ENCODE peak calls at places on chromosomes 13 and 19, in nine cellular contexts. One of them, this sample, is unnamed.

GRCh38 chr19:29396925-29397324 is 128.9 kb upstream of the VSTM2B start:
- ATAC-seq in upper lobe of left lung: no peak
- ATAC-seq in lower lobe of right lung: no peak
- ATAC-seq in heart left ventricle: no peak
- ATAC-seq in left ventricle myocardium superior: no peak
- ATAC-seq in RWPE2: no peak
- ATAC-seq in stimulated activated memory B cell treated with anti-CD40 and anti-IgM and Interleukin-4, amounts not matched to agents 10 μg/mL and 1 μg/mL and 100 μg/mL, for 72 hours: no peak
- ATAC-seq in CD4-positive, alpha-beta T cell: no peak
- ATAC-seq in naive B cell: no peak
- ATAC-seq in this sample: no peak

GRCh38 chr19:29302002-29302928 is 89.3 kb upstream of the UQCRFS1 start:
- ATAC-seq in upper lobe of left lung: no peak
- ATAC-seq in lower lobe of right lung: no peak
- ATAC-seq in heart left ventricle: no peak
- ATAC-seq in left ventricle myocardium superior: no peak
- ATAC-seq in RWPE2: no peak
- ATAC-seq in stimulated activated memory B cell treated with anti-CD40 and anti-IgM and Interleukin-4, amounts not matched to agents 10 μg/mL and 1 μg/mL and 100 μg/mL, for 72 hours: no peak
- ATAC-seq in CD4-positive, alpha-beta T cell: no peak
- ATAC-seq in naive B cell: no peak
- ATAC-seq in this sample: peak

GRCh38 chr19:38265213-38265861 is 964 bp downstream of the SPINT2 start:
- ATAC-seq in upper lobe of left lung: peak
- ATAC-seq in lower lobe of right lung: peak
- ATAC-seq in heart left ventricle: peak
- ATAC-seq in left ventricle myocardium superior: peak
- ATAC-seq in RWPE2: peak
- ATAC-seq in stimulated activated memory B cell treated with anti-CD40 and anti-IgM and Interleukin-4, amounts not matched to agents 10 μg/mL and 1 μg/mL and 100 μg/mL, for 72 hours: no peak
- ATAC-seq in CD4-positive, alpha-beta T cell: no peak
- ATAC-seq in naive B cell: peak
- ATAC-seq in this sample: no peak

GRCh38 chr13:94558721-94559120 is 37.2 kb downstream of the TGDS start:
- ATAC-seq in upper lobe of left lung: no peak
- ATAC-seq in lower lobe of right lung: no peak
- ATAC-seq in heart left ventricle: no peak
- ATAC-seq in left ventricle myocardium superior: no peak
- ATAC-seq in RWPE2: no peak
- ATAC-seq in stimulated activated memory B cell treated with anti-CD40 and anti-IgM and Interleukin-4, amounts not matched to agents 10 μg/mL and 1 μg/mL and 100 μg/mL, for 72 hours: no peak
- ATAC-seq in CD4-positive, alpha-beta T cell: peak
- ATAC-seq in naive B cell: no peak
- ATAC-seq in this sample: peak

GRCh38 chr13:27293873-27294515 is 23.4 kb downstream of the RASL11A start:
- ATAC-seq in upper lobe of left lung: no peak
- ATAC-seq in lower lobe of right lung: no peak
- ATAC-seq in heart left ventricle: no peak
- ATAC-seq in left ventricle myocardium superior: no peak
- ATAC-seq in RWPE2: no peak
- ATAC-seq in stimulated activated memory B cell treated with anti-CD40 and anti-IgM and Interleukin-4, amounts not matched to agents 10 μg/mL and 1 μg/mL and 100 μg/mL, for 72 hours: peak
- ATAC-seq in CD4-positive, alpha-beta T cell: peak
- ATAC-seq in naive B cell: peak
- ATAC-seq in this sample: peak

GRCh38 chr19:3670258-3670795 is 29.9 kb downstream of the PIP5K1C start:
- ATAC-seq in upper lobe of left lung: no peak
- ATAC-seq in lower lobe of right lung: peak
- ATAC-seq in heart left ventricle: peak
- ATAC-seq in left ventricle myocardium superior: peak
- ATAC-seq in RWPE2: no peak
- ATAC-seq in stimulated activated memory B cell treated with anti-CD40 and anti-IgM and Interleukin-4, amounts not matched to agents 10 μg/mL and 1 μg/mL and 100 μg/mL, for 72 hours: no peak
- ATAC-seq in CD4-positive, alpha-beta T cell: no peak
- ATAC-seq in naive B cell: no peak
- ATAC-seq in this sample: no peak

GRCh38 chr19:3097442-3097871 is 3.3 kb downstream of the GNA11 start:
- ATAC-seq in upper lobe of left lung: no peak
- ATAC-seq in lower lobe of right lung: no peak
- ATAC-seq in heart left ventricle: no peak
- ATAC-seq in left ventricle myocardium superior: no peak
- ATAC-seq in RWPE2: no peak
- ATAC-seq in stimulated activated memory B cell treated with anti-CD40 and anti-IgM and Interleukin-4, amounts not matched to agents 10 μg/mL and 1 μg/mL and 100 μg/mL, for 72 hours: no peak
- ATAC-seq in CD4-positive, alpha-beta T cell: no peak
- ATAC-seq in naive B cell: no peak
- ATAC-seq in this sample: no peak

GRCh38 chr13:80214521-80214941 is 126.4 kb downstream of the SPRY2 start:
- ATAC-seq in upper lobe of left lung: no peak
- ATAC-seq in lower lobe of right lung: peak
- ATAC-seq in heart left ventricle: no peak
- ATAC-seq in left ventricle myocardium superior: no peak
- ATAC-seq in RWPE2: no peak
- ATAC-seq in stimulated activated memory B cell treated with anti-CD40 and anti-IgM and Interleukin-4, amounts not matched to agents 10 μg/mL and 1 μg/mL and 100 μg/mL, for 72 hours: no peak
- ATAC-seq in CD4-positive, alpha-beta T cell: no peak
- ATAC-seq in naive B cell: no peak
- ATAC-seq in this sample: no peak

GRCh38 chr13:46341112-46341711 is 45.8 kb downstream of the RUBCNL start:
- ATAC-seq in upper lobe of left lung: no peak
- ATAC-seq in lower lobe of right lung: peak
- ATAC-seq in heart left ventricle: peak
- ATAC-seq in left ventricle myocardium superior: peak
- ATAC-seq in RWPE2: peak
- ATAC-seq in stimulated activated memory B cell treated with anti-CD40 and anti-IgM and Interleukin-4, amounts not matched to agents 10 μg/mL and 1 μg/mL and 100 μg/mL, for 72 hours: peak
- ATAC-seq in CD4-positive, alpha-beta T cell: peak
- ATAC-seq in naive B cell: peak
- ATAC-seq in this sample: peak

GRCh38 chr13:66675620-66676019 is 554.5 kb downstream of the PCDH9 start:
- ATAC-seq in upper lobe of left lung: no peak
- ATAC-seq in lower lobe of right lung: no peak
- ATAC-seq in heart left ventricle: no peak
- ATAC-seq in left ventricle myocardium superior: no peak
- ATAC-seq in RWPE2: no peak
- ATAC-seq in stimulated activated memory B cell treated with anti-CD40 and anti-IgM and Interleukin-4, amounts not matched to agents 10 μg/mL and 1 μg/mL and 100 μg/mL, for 72 hours: no peak
- ATAC-seq in CD4-positive, alpha-beta T cell: no peak
- ATAC-seq in naive B cell: no peak
- ATAC-seq in this sample: no peak

GRCh38 chr13:42875448-42876269 is 94.3 kb downstream of the FAM216B start:
- ATAC-seq in upper lobe of left lung: no peak
- ATAC-seq in lower lobe of right lung: no peak
- ATAC-seq in heart left ventricle: no peak
- ATAC-seq in left ventricle myocardium superior: no peak
- ATAC-seq in RWPE2: no peak
- ATAC-seq in stimulated activated memory B cell treated with anti-CD40 and anti-IgM and Interleukin-4, amounts not matched to agents 10 μg/mL and 1 μg/mL and 100 μg/mL, for 72 hours: peak
- ATAC-seq in CD4-positive, alpha-beta T cell: no peak
- ATAC-seq in naive B cell: peak
- ATAC-seq in this sample: peak

GRCh38 chr19:50793558-50794065 is 3.4 kb downstream of the ACP4 start:
- ATAC-seq in upper lobe of left lung: no peak
- ATAC-seq in lower lobe of right lung: no peak
- ATAC-seq in heart left ventricle: no peak
- ATAC-seq in left ventricle myocardium superior: no peak
- ATAC-seq in RWPE2: peak
- ATAC-seq in stimulated activated memory B cell treated with anti-CD40 and anti-IgM and Interleukin-4, amounts not matched to agents 10 μg/mL and 1 μg/mL and 100 μg/mL, for 72 hours: peak
- ATAC-seq in CD4-positive, alpha-beta T cell: no peak
- ATAC-seq in naive B cell: no peak
- ATAC-seq in this sample: no peak

GRCh38 chr19:50365434-50366306 is at the start of gene NAPSA:
- ATAC-seq in upper lobe of left lung: peak
- ATAC-seq in lower lobe of right lung: peak
- ATAC-seq in heart left ventricle: no peak
- ATAC-seq in left ventricle myocardium superior: no peak
- ATAC-seq in RWPE2: no peak
- ATAC-seq in stimulated activated memory B cell treated with anti-CD40 and anti-IgM and Interleukin-4, amounts not matched to agents 10 μg/mL and 1 μg/mL and 100 μg/mL, for 72 hours: no peak
- ATAC-seq in CD4-positive, alpha-beta T cell: no peak
- ATAC-seq in naive B cell: no peak
- ATAC-seq in this sample: no peak

GRCh38 chr13:23321534-23322241 is 111.8 kb downstream of the SACS start:
- ATAC-seq in upper lobe of left lung: peak
- ATAC-seq in lower lobe of right lung: peak
- ATAC-seq in heart left ventricle: peak
- ATAC-seq in left ventricle myocardium superior: peak
- ATAC-seq in RWPE2: peak
- ATAC-seq in stimulated activated memory B cell treated with anti-CD40 and anti-IgM and Interleukin-4, amounts not matched to agents 10 μg/mL and 1 μg/mL and 100 μg/mL, for 72 hours: no peak
- ATAC-seq in CD4-positive, alpha-beta T cell: no peak
- ATAC-seq in naive B cell: no peak
- ATAC-seq in this sample: peak

GRCh38 chr19:49475191-49475932 is 1.3 kb downstream of the FLT3LG start:
- ATAC-seq in upper lobe of left lung: no peak
- ATAC-seq in lower lobe of right lung: no peak
- ATAC-seq in heart left ventricle: no peak
- ATAC-seq in left ventricle myocardium superior: no peak
- ATAC-seq in RWPE2: peak
- ATAC-seq in stimulated activated memory B cell treated with anti-CD40 and anti-IgM and Interleukin-4, amounts not matched to agents 10 μg/mL and 1 μg/mL and 100 μg/mL, for 72 hours: no peak
- ATAC-seq in CD4-positive, alpha-beta T cell: no peak
- ATAC-seq in naive B cell: no peak
- ATAC-seq in this sample: no peak

GRCh38 chr13:31957772-31958171 is 73.8 kb upstream of the FRY start:
- ATAC-seq in upper lobe of left lung: no peak
- ATAC-seq in lower lobe of right lung: no peak
- ATAC-seq in heart left ventricle: no peak
- ATAC-seq in left ventricle myocardium superior: no peak
- ATAC-seq in RWPE2: no peak
- ATAC-seq in stimulated activated memory B cell treated with anti-CD40 and anti-IgM and Interleukin-4, amounts not matched to agents 10 μg/mL and 1 μg/mL and 100 μg/mL, for 72 hours: no peak
- ATAC-seq in CD4-positive, alpha-beta T cell: no peak
- ATAC-seq in naive B cell: no peak
- ATAC-seq in this sample: no peak

GRCh38 chr19:32294871-32295438 is 50.5 kb upstream of the ZNF507 start:
- ATAC-seq in upper lobe of left lung: peak
- ATAC-seq in lower lobe of right lung: peak
- ATAC-seq in heart left ventricle: no peak
- ATAC-seq in left ventricle myocardium superior: no peak
- ATAC-seq in RWPE2: no peak
- ATAC-seq in stimulated activated memory B cell treated with anti-CD40 and anti-IgM and Interleukin-4, amounts not matched to agents 10 μg/mL and 1 μg/mL and 100 μg/mL, for 72 hours: no peak
- ATAC-seq in CD4-positive, alpha-beta T cell: no peak
- ATAC-seq in naive B cell: no peak
- ATAC-seq in this sample: no peak

GRCh38 chr19:16831531-16831930 is 2.3 kb downstream of the SIN3B start:
- ATAC-seq in upper lobe of left lung: no peak
- ATAC-seq in lower lobe of right lung: no peak
- ATAC-seq in heart left ventricle: no peak
- ATAC-seq in left ventricle myocardium superior: no peak
- ATAC-seq in RWPE2: no peak
- ATAC-seq in stimulated activated memory B cell treated with anti-CD40 and anti-IgM and Interleukin-4, amounts not matched to agents 10 μg/mL and 1 μg/mL and 100 μg/mL, for 72 hours: no peak
- ATAC-seq in CD4-positive, alpha-beta T cell: no peak
- ATAC-seq in naive B cell: no peak
- ATAC-seq in this sample: no peak

GRCh38 chr19:2055871-2056809 is 5.1 kb upstream of the MKNK2 start:
- ATAC-seq in upper lobe of left lung: peak
- ATAC-seq in lower lobe of right lung: no peak
- ATAC-seq in heart left ventricle: peak
- ATAC-seq in left ventricle myocardium superior: peak
- ATAC-seq in RWPE2: peak
- ATAC-seq in stimulated activated memory B cell treated with anti-CD40 and anti-IgM and Interleukin-4, amounts not matched to agents 10 μg/mL and 1 μg/mL and 100 μg/mL, for 72 hours: no peak
- ATAC-seq in CD4-positive, alpha-beta T cell: no peak
- ATAC-seq in naive B cell: no peak
- ATAC-seq in this sample: peak

GRCh38 chr19:54271106-54271505 is 9.8 kb downstream of the LILRB2 start:
- ATAC-seq in upper lobe of left lung: peak
- ATAC-seq in lower lobe of right lung: peak
- ATAC-seq in heart left ventricle: peak
- ATAC-seq in left ventricle myocardium superior: peak
- ATAC-seq in RWPE2: no peak
- ATAC-seq in stimulated activated memory B cell treated with anti-CD40 and anti-IgM and Interleukin-4, amounts not matched to agents 10 μg/mL and 1 μg/mL and 100 μg/mL, for 72 hours: peak
- ATAC-seq in CD4-positive, alpha-beta T cell: no peak
- ATAC-seq in naive B cell: no peak
- ATAC-seq in this sample: no peak

This sample was measured in activated T-helper 17 cell treated with anti-CD3 and anti-CD28 coated beads, Interleukin-2, amount 50 U/mL, for 72 hours.